ENCODE peak calls at places on chromosomes 6 and 20, in seven cellular contexts. One of them, this sample, is unnamed.

GRCh38 chr20:50615407-50615806 is 75.9 kb downstream of the RIPOR3 start:
- DNase-seq in left ventricle myocardium inferior: no peak
- DNase-seq in colonic mucosa: no peak
- DNase-seq in type B pancreatic cell: no peak
- DNase-seq in HFFc6: no peak
- DNase-seq in ovary: no peak
- DNase-seq in AG04450: no peak
- DNase-seq in this sample: no peak

GRCh38 chr6:121873595-121873994 is 438.1 kb downstream of the GJA1 start:
- DNase-seq in type B pancreatic cell: no peak
- DNase-seq in ovary: no peak
- DNase-seq in colonic mucosa: no peak
- DNase-seq in HFFc6: no peak
- DNase-seq in AG04450: no peak
- DNase-seq in left ventricle myocardium inferior: no peak
- DNase-seq in this sample: no peak

GRCh38 chr20:59013959-59014608 is 5.1 kb upstream of the TUBB1 start:
- DNase-seq in AG04450: peak
- DNase-seq in ovary: no peak
- DNase-seq in HFFc6: no peak
- DNase-seq in type B pancreatic cell: peak
- DNase-seq in colonic mucosa: no peak
- DNase-seq in left ventricle myocardium inferior: no peak
- DNase-seq in this sample: peak

GRCh38 chr6:170470673-170471072 is 82.4 kb downstream of the PSMB1 start:
- DNase-seq in colonic mucosa: no peak
- DNase-seq in ovary: no peak
- DNase-seq in AG04450: no peak
- DNase-seq in HFFc6: no peak
- DNase-seq in left ventricle myocardium inferior: no peak
- DNase-seq in type B pancreatic cell: no peak
- DNase-seq in this sample: no peak

GRCh38 chr6:134551245-134551960 is 233.5 kb upstream of the SGK1 start:
- DNase-seq in HFFc6: peak
- DNase-seq in AG04450: peak
- DNase-seq in type B pancreatic cell: no peak
- DNase-seq in colonic mucosa: no peak
- DNase-seq in left ventricle myocardium inferior: no peak
- DNase-seq in ovary: no peak
- DNase-seq in this sample: peak

GRCh38 chr6:155645328-155645727 is 189.7 kb upstream of the NOX3 start:
- DNase-seq in AG04450: no peak
- DNase-seq in type B pancreatic cell: no peak
- DNase-seq in HFFc6: peak
- DNase-seq in left ventricle myocardium inferior: no peak
- DNase-seq in colonic mucosa: no peak
- DNase-seq in ovary: no peak
- DNase-seq in this sample: peak

GRCh38 chr6:22605736-22606135 is 36.4 kb downstream of the HDGFL1 start:
- DNase-seq in ovary: no peak
- DNase-seq in HFFc6: no peak
- DNase-seq in type B pancreatic cell: no peak
- DNase-seq in AG04450: no peak
- DNase-seq in colonic mucosa: no peak
- DNase-seq in left ventricle myocardium inferior: no peak
- DNase-seq in this sample: peak

GRCh38 chr6:5099537-5099936 is 14.4 kb downstream of the PPP1R3G start:
- DNase-seq in left ventricle myocardium inferior: no peak
- DNase-seq in type B pancreatic cell: no peak
- DNase-seq in colonic mucosa: no peak
- DNase-seq in AG04450: no peak
- DNase-seq in HFFc6: no peak
- DNase-seq in ovary: no peak
- DNase-seq in this sample: no peak

GRCh38 chr20:34968020-34968775 is 12.5 kb downstream of the MYH7B start:
- DNase-seq in AG04450: no peak
- DNase-seq in colonic mucosa: no peak
- DNase-seq in HFFc6: no peak
- DNase-seq in ovary: no peak
- DNase-seq in left ventricle myocardium inferior: no peak
- DNase-seq in type B pancreatic cell: no peak
- DNase-seq in this sample: no peak

GRCh38 chr6:126788961-126789365 is 329.5 kb upstream of the RSPO3 start:
- DNase-seq in colonic mucosa: no peak
- DNase-seq in HFFc6: no peak
- DNase-seq in type B pancreatic cell: no peak
- DNase-seq in ovary: no peak
- DNase-seq in AG04450: no peak
- DNase-seq in left ventricle myocardium inferior: no peak
- DNase-seq in this sample: no peak

GRCh38 chr20:48861444-48861843 is 33.6 kb upstream of the PREX1 start:
- DNase-seq in left ventricle myocardium inferior: no peak
- DNase-seq in ovary: no peak
- DNase-seq in type B pancreatic cell: no peak
- DNase-seq in HFFc6: no peak
- DNase-seq in colonic mucosa: no peak
- DNase-seq in AG04450: no peak
- DNase-seq in this sample: no peak

GRCh38 chr6:166360243-166361079 is 18.1 kb upstream of the SFT2D1 start:
- DNase-seq in type B pancreatic cell: no peak
- DNase-seq in AG04450: no peak
- DNase-seq in colonic mucosa: no peak
- DNase-seq in ovary: no peak
- DNase-seq in left ventricle myocardium inferior: no peak
- DNase-seq in HFFc6: no peak
- DNase-seq in this sample: peak

GRCh38 chr20:37627060-37627766 is 66.6 kb upstream of the CTNNBL1 start:
- DNase-seq in HFFc6: peak
- DNase-seq in left ventricle myocardium inferior: peak
- DNase-seq in ovary: no peak
- DNase-seq in AG04450: peak
- DNase-seq in colonic mucosa: no peak
- DNase-seq in type B pancreatic cell: no peak
- DNase-seq in this sample: peak

GRCh38 chr6:146154197-146154596 is 125.3 kb downstream of the GRM1 start:
- DNase-seq in HFFc6: no peak
- DNase-seq in ovary: no peak
- DNase-seq in AG04450: no peak
- DNase-seq in colonic mucosa: no peak
- DNase-seq in type B pancreatic cell: no peak
- DNase-seq in left ventricle myocardium inferior: no peak
- DNase-seq in this sample: no peak

GRCh38 chr20:25254986-25255680 is 7.2 kb downstream of the PYGB start:
- DNase-seq in type B pancreatic cell: no peak
- DNase-seq in AG04450: no peak
- DNase-seq in ovary: no peak
- DNase-seq in left ventricle myocardium inferior: peak
- DNase-seq in colonic mucosa: peak
- DNase-seq in HFFc6: no peak
- DNase-seq in this sample: no peak
- TF ChIP-seq CTCF in type B pancreatic cell: no peak
- TF ChIP-seq CTCF in AG04450: no peak
- TF ChIP-seq CTCF in ovary: no peak
- TF ChIP-seq CTCF in left ventricle myocardium inferior: peak
- TF ChIP-seq CTCF in colonic mucosa: no peak
- TF ChIP-seq CTCF in HFFc6: no peak
- TF ChIP-seq CTCF in this sample: no peak

DNA sequence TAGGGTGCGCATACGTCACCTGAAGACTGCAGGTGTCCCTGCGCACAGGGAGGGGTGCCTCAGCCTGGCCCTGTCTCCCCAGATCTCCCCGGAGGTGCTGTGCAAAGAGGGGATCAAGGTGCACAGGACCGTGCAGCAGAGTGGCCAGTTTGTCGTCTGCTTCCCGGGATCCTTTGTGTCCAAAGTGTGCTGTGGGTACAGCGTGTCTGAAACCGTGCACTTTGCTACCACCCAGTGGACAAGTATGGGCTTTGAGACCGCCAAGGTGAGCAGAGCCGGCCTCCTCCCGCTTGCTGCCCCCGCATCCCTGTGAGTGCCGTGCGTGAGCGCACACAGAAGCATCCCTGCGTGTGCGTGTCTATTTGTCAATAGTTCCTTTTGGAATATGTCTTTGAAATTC is 150.7 kb downstream of the DTNBP1 start:
- DNase-seq in left ventricle myocardium inferior: no peak
- DNase-seq in AG04450: no peak
- DNase-seq in HFFc6: no peak
- DNase-seq in type B pancreatic cell: no peak
- DNase-seq in ovary: no peak
- DNase-seq in colonic mucosa: no peak
- DNase-seq in this sample: no peak
- TF ChIP-seq CTCF in left ventricle myocardium inferior: peak
- TF ChIP-seq CTCF in AG04450: peak
- TF ChIP-seq CTCF in HFFc6: peak
- TF ChIP-seq CTCF in type B pancreatic cell: peak
- TF ChIP-seq CTCF in ovary: no peak
- TF ChIP-seq CTCF in colonic mucosa: no peak
- TF ChIP-seq CTCF in this sample: peak

GRCh38 chr20:55004044-55004443 is 528.7 kb downstream of the DOK5 start:
- DNase-seq in AG04450: no peak
- DNase-seq in colonic mucosa: no peak
- DNase-seq in HFFc6: no peak
- DNase-seq in ovary: no peak
- DNase-seq in type B pancreatic cell: no peak
- DNase-seq in left ventricle myocardium inferior: no peak
- DNase-seq in this sample: no peak
- TF ChIP-seq CTCF in AG04450: no peak
- TF ChIP-seq CTCF in colonic mucosa: no peak
- TF ChIP-seq CTCF in HFFc6: no peak
- TF ChIP-seq CTCF in ovary: no peak
- TF ChIP-seq CTCF in type B pancreatic cell: no peak
- TF ChIP-seq CTCF in left ventricle myocardium inferior: peak
- TF ChIP-seq CTCF in this sample: no peak

GRCh38 chr20:9617062-9617461 is 102.7 kb downstream of the LAMP5 start:
- DNase-seq in HFFc6: peak
- DNase-seq in left ventricle myocardium inferior: peak
- DNase-seq in AG04450: peak
- DNase-seq in ovary: no peak
- DNase-seq in colonic mucosa: peak
- DNase-seq in type B pancreatic cell: no peak
- DNase-seq in this sample: peak
- TF ChIP-seq CTCF in HFFc6: peak
- TF ChIP-seq CTCF in left ventricle myocardium inferior: peak
- TF ChIP-seq CTCF in AG04450: peak
- TF ChIP-seq CTCF in ovary: peak
- TF ChIP-seq CTCF in colonic mucosa: peak
- TF ChIP-seq CTCF in type B pancreatic cell: peak
- TF ChIP-seq CTCF in this sample: peak

GRCh38 chr20:21124190-21124589 is 1.7 kb upstream of the KIZ start:
- DNase-seq in HFFc6: no peak
- DNase-seq in type B pancreatic cell: no peak
- DNase-seq in colonic mucosa: no peak
- DNase-seq in left ventricle myocardium inferior: no peak
- DNase-seq in ovary: no peak
- DNase-seq in AG04450: no peak
- DNase-seq in this sample: no peak

GRCh38 chr20:21127201-21127981 is 1.5 kb downstream of the KIZ start:
- DNase-seq in type B pancreatic cell: no peak
- DNase-seq in AG04450: no peak
- DNase-seq in HFFc6: no peak
- DNase-seq in left ventricle myocardium inferior: no peak
- DNase-seq in ovary: no peak
- DNase-seq in colonic mucosa: no peak
- DNase-seq in this sample: no peak

GRCh38 chr20:21129861-21130260 is 4.0 kb downstream of the KIZ start:
- DNase-seq in colonic mucosa: no peak
- DNase-seq in type B pancreatic cell: no peak
- DNase-seq in ovary: no peak
- DNase-seq in left ventricle myocardium inferior: no peak
- DNase-seq in HFFc6: no peak
- DNase-seq in AG04450: no peak
- DNase-seq in this sample: no peak

GRCh38 chr20:21125072-21125848 is 622 bp upstream of the KIZ start:
- DNase-seq in HFFc6: peak
- DNase-seq in left ventricle myocardium inferior: no peak
- DNase-seq in colonic mucosa: peak
- DNase-seq in type B pancreatic cell: no peak
- DNase-seq in ovary: peak
- DNase-seq in AG04450: no peak
- DNase-seq in this sample: no peak

GRCh38 chr20:21125849-21126840 is at the start of gene KIZ:
- DNase-seq in ovary: peak
- DNase-seq in HFFc6: peak
- DNase-seq in left ventricle myocardium inferior: peak
- DNase-seq in type B pancreatic cell: peak
- DNase-seq in AG04450: peak
- DNase-seq in colonic mucosa: peak
- DNase-seq in this sample: peak
- TF ChIP-seq CTCF in ovary: peak
- TF ChIP-seq CTCF in HFFc6: peak
- TF ChIP-seq CTCF in left ventricle myocardium inferior: peak
- TF ChIP-seq CTCF in type B pancreatic cell: peak
- TF ChIP-seq CTCF in AG04450: peak
- TF ChIP-seq CTCF in colonic mucosa: peak
- TF ChIP-seq CTCF in this sample: peak

DNA sequence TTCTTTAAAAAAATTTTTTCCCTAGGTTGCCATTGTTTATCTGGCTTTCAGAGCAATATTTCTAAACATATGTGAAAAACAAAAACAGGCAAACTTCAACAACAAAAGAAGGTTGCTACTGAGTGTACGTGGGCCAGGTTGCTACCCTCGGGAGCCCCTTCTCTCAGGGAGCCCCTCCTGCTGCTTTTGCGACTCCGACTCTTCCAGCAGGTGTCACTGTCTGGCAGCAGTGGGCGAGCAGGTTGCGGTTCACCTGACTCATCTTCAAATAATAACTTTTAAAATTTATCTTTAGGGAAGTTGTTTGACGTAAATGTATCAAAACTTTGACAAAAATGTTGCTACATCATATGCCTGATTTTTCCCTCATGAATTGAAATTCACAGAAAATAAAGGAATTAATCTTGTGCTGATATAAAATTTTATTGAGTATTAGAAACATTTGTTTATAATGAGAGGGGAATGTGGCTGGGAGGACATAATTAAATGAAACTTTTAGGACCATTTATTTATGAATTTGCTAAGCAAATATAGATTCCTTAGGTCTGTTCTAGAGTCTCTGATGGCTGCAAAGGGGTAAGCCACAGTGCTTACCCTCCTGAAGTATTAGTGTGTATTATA is 138.8 kb downstream of the HIVEP1 start:
- DNase-seq in left ventricle myocardium inferior: no peak
- DNase-seq in HFFc6: no peak
- DNase-seq in colonic mucosa: peak
- DNase-seq in AG04450: no peak
- DNase-seq in type B pancreatic cell: no peak
- DNase-seq in ovary: no peak
- DNase-seq in this sample: no peak
- TF ChIP-seq CTCF in left ventricle myocardium inferior: peak
- TF ChIP-seq CTCF in HFFc6: peak
- TF ChIP-seq CTCF in colonic mucosa: peak
- TF ChIP-seq CTCF in AG04450: peak
- TF ChIP-seq CTCF in type B pancreatic cell: peak
- TF ChIP-seq CTCF in ovary: no peak
- TF ChIP-seq CTCF in this sample: peak

This sample was measured in astrocyte of the spinal cord.